ENCODE peak calls at places on chromosome 22, in seven cellular contexts. G, J, R, X, H, P and D are unnamed samples.

GRCh38 chr22:24763872-24764485 is 10.5 kb downstream of the PIWIL3 start:
- DNase-seq in G (no peak), J (no peak), R (no peak), X (no peak), H (no peak), P (no peak), D (no peak)

GRCh38 chr22:38973289-38974169 is 8.6 kb upstream of the APOBEC3B start:
- DNase-seq in G (no peak), J (no peak), R (peak), X (peak), H (no peak), P (no peak), D (peak)

GRCh38 chr22:27507066-27507715 is 294.4 kb downstream of the MN1 start:
- DNase-seq in G (no peak), J (no peak), R (no peak), X (no peak), H (no peak), P (no peak), D (no peak)

GRCh38 chr22:39938509-39938908 is 21.7 kb upstream of the TMA7B start:
- DNase-seq in G (no peak), J (no peak), R (no peak), X (no peak), H (no peak), P (no peak), D (no peak)

GRCh38 chr22:40394607-40395006 is 24.2 kb downstream of the SGSM3 start:
- DNase-seq in G (no peak), J (no peak), R (no peak), X (no peak), H (no peak), P (no peak), D (no peak)

GRCh38 chr22:47175151-47175760 is 412.8 kb downstream of the TBC1D22A start:
- DNase-seq in G (peak), J (peak), R (no peak), X (no peak), H (no peak), P (no peak), D (no peak)

GRCh38 chr22:48717076-48717810 is 1110.4 kb downstream of the BRD1 start:
- DNase-seq in G (no peak), J (peak), R (no peak), X (no peak), H (no peak), P (no peak), D (no peak)

GRCh38 chr22:46993626-46994025 is 231.2 kb downstream of the TBC1D22A start:
- DNase-seq in G (no peak), J (no peak), R (no peak), X (peak), H (no peak), P (no peak), D (no peak)

GRCh38 chr22:42714768-42715430 is 5.8 kb downstream of the A4GALT start:
- DNase-seq in G (no peak), J (no peak), R (no peak), X (no peak), H (no peak), P (no peak), D (no peak)

GRCh38 chr22:49624421-49625177 is 203.1 kb downstream of the BRD1 start:
- DNase-seq in G (no peak), J (peak), R (no peak), X (no peak), H (no peak), P (no peak), D (no peak)

GRCh38 chr22:49737101-49737551 is 90.5 kb downstream of the BRD1 start:
- DNase-seq in G (no peak), J (no peak), R (no peak), X (no peak), H (no peak), P (no peak), D (peak)

GRCh38 chr22:20530368-20531153 is 23.2 kb downstream of the MED15 start:
- DNase-seq in G (no peak), J (peak), R (no peak), X (no peak), H (peak), P (peak), D (no peak)

GRCh38 chr22:32880906-32881596 is 79.5 kb downstream of the TIMP3 start:
- DNase-seq in G (no peak), J (peak), R (peak), X (no peak), H (no peak), P (no peak), D (peak)

GRCh38 chr22:45226681-45227186 is 14.0 kb downstream of the KIAA0930 start:
- DNase-seq in G (no peak), J (no peak), R (peak), X (no peak), H (no peak), P (no peak), D (no peak)

GRCh38 chr22:22681221-22681739 is 36.9 kb downstream of the GGTLC2 start:
- DNase-seq in G (no peak), J (no peak), R (no peak), X (no peak), H (no peak), P (no peak), D (no peak)

GRCh38 chr22:32996702-32997101 is 61.5 kb downstream of the SYN3 start:
- DNase-seq in G (peak), J (no peak), R (no peak), X (peak), H (peak), P (peak), D (peak)

GRCh38 chr22:30649430-30650007 is 13.9 kb downstream of the SLC35E4 start:
- DNase-seq in G (no peak), J (peak), R (peak), X (no peak), H (peak), P (no peak), D (no peak)

GRCh38 chr22:31676700-31677099 is 14.7 kb upstream of the PISD start:
- DNase-seq in G (peak), J (peak), R (peak), X (peak), H (no peak), P (peak), D (peak)

DNA sequence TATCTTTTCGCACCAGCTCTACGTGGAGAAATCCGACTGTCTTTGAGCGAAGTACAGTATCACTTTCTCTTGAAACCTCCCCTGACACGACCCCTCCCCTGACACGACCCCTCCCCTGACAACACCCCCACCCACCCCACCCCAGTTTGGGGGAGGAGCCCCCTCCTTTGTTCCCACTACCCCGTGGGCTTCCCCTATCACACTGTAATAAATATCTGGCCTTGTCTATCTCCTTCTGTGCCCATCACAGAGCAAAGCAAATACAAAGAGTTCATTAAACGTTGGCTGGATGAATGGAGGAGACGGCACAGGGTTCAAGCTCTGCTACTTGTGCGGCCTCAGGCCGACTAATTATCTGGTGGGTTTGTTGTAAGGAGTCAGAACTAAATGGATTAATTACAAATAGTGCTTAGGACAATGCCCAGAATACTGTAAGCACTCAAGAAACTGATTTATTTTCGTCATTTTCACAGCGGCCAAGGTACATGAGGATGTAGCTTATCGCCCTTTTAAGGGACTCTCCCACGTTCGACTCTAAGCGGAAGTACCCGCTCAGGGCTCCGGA is 640 bp upstream of the GGA1 start:
- DNase-seq in G (no peak), J (no peak), R (no peak), X (no peak), H (no peak), P (no peak), D (no peak)
- TF ChIP-seq POLR2A in G (no peak), J (no peak), R (no peak), X (no peak), H (no peak), P (no peak), D (no peak)

GRCh38 chr22:28801845-28802594 is 1.7 kb upstream of the XBP1 start:
- DNase-seq in G (no peak), J (no peak), R (peak), X (no peak), H (no peak), P (no peak), D (no peak)

GRCh38 chr22:28800308-28801041 is at the start of gene XBP1:
- DNase-seq in G (peak), J (peak), R (peak), X (peak), H (peak), P (peak), D (peak)

GRCh38 chr22:28798810-28799124 is 1.6 kb downstream of the XBP1 start:
- DNase-seq in G (no peak), J (no peak), R (no peak), X (no peak), H (no peak), P (no peak), D (no peak)

GRCh38 chr22:28799834-28800307 is 498 bp downstream of the XBP1 start:
- DNase-seq in G (peak), J (peak), R (peak), X (no peak), H (peak), P (peak), D (no peak)

DNA sequence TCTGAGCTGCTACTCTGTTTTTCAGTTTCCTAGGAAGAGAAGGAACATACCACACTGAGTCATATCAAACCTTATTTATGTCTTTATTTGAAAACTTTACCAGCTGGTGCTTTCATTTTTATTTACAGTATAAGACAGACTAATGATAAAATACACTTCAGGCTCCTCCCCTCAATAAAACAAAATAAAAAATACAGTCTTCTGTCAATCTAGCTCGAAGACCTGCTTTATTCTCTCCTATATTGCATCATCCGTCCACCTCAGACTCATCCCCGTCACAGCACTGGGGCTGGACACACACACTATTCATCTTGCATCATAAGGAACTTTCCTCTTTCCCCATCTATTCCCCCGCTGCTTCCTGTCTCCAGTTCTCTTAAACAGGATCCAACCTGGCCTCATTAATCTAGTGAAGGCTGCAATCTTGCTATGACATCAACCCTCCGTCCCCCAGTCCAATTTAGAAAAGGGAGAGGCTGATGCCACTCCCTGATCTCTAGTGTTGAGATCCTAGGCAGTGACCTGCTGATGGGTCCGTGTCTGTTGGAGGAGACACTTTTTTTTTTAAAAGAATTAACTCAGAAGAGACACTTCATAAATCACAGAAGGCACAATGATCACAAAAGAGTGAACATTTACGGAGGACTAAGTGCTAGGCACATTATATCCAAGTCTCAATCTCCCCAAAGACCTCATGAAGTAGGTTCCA is 1.1 kb downstream of the XBP1 start:
- DNase-seq in G (peak), J (no peak), R (peak), X (peak), H (peak), P (peak), D (peak)
- TF ChIP-seq POLR2A in G (peak), J (peak), R (no peak), X (peak), H (no peak), P (peak), D (peak)

GRCh38 chr22:21682385-21683175 is 16.8 kb downstream of the PPIL2 start:
- DNase-seq in G (no peak), J (no peak), R (no peak), X (no peak), H (no peak), P (no peak), D (no peak)

GRCh38 chr22:21681566-21682370 is 16.0 kb downstream of the PPIL2 start:
- DNase-seq in G (no peak), J (no peak), R (no peak), X (no peak), H (no peak), P (no peak), D (no peak)

GRCh38 chr22:21683401-21683811 is 17.6 kb downstream of the PPIL2 start:
- DNase-seq in G (no peak), J (no peak), R (no peak), X (no peak), H (no peak), P (no peak), D (no peak)

GRCh38 chr22:21679383-21679782 is 13.6 kb downstream of the PPIL2 start:
- DNase-seq in G (no peak), J (no peak), R (no peak), X (no peak), H (no peak), P (no peak), D (no peak)

GRCh38 chr22:21680830-21681565 is 15.2 kb downstream of the PPIL2 start:
- DNase-seq in G (no peak), J (no peak), R (no peak), X (no peak), H (no peak), P (no peak), D (no peak)
- TF ChIP-seq POLR2A in G (no peak), J (no peak), R (no peak), X (no peak), H (no peak), P (no peak), D (no peak)

DNA sequence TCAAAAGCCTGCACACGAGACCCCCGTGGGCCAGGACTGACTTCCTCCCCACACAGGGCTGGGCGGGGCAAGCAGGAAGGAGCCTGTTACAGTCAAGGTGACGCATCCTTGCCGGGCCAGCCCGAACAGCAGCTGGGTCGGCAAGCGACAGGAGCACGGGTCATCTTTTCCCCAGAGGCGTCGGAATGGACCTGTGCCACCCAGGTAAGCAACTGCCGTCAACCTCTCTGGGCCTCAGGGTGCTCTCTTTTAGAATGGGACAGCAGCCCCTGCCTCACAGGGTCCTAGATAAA is at the start of gene CYTH4:
- DNase-seq in G (no peak), J (peak), R (peak), X (no peak), H (peak), P (no peak), D (no peak)
- TF ChIP-seq POLR2A in G (no peak), J (peak), R (no peak), X (no peak), H (no peak), P (no peak), D (no peak)

GRCh38 chr22:41418717-41419116 is 27.9 kb downstream of the TOB2 start:
- DNase-seq in G (no peak), J (no peak), R (no peak), X (no peak), H (no peak), P (no peak), D (no peak)

GRCh38 chr22:41415554-41415953 is 31.0 kb downstream of the TOB2 start:
- DNase-seq in G (no peak), J (no peak), R (no peak), X (no peak), H (no peak), P (no peak), D (no peak)

GRCh38 chr22:41417622-41418390 is 28.8 kb downstream of the TOB2 start:
- DNase-seq in G (peak), J (peak), R (no peak), X (peak), H (no peak), P (peak), D (no peak)
- TF ChIP-seq POLR2A in G (no peak), J (peak), R (no peak), X (peak), H (no peak), P (peak), D (no peak)

DNA sequence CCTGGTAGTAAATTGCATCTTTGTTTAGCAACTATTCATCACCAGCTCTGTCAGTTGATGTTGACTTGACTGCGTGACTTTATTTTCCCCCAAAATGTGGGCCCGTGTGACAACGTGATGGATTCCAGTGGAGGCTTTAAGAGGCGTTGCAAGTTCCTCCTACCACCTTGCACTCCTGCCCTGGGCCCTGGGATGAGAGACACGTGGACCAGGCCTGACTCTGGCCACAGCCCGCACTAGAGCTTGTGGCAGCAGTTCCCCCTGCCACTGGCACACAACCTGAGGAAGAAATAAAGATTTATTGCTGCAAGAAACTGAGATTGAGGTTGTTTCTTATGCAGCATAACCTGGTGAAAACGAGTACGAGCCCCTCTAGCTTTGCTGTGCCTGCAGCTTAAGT is 31.9 kb downstream of the RASD2 start:
- DNase-seq in G (no peak), J (no peak), R (no peak), X (no peak), H (no peak), P (no peak), D (no peak)
- TF ChIP-seq POLR2A in G (no peak), J (no peak), R (no peak), X (no peak), H (no peak), P (no peak), D (no peak)

DNA sequence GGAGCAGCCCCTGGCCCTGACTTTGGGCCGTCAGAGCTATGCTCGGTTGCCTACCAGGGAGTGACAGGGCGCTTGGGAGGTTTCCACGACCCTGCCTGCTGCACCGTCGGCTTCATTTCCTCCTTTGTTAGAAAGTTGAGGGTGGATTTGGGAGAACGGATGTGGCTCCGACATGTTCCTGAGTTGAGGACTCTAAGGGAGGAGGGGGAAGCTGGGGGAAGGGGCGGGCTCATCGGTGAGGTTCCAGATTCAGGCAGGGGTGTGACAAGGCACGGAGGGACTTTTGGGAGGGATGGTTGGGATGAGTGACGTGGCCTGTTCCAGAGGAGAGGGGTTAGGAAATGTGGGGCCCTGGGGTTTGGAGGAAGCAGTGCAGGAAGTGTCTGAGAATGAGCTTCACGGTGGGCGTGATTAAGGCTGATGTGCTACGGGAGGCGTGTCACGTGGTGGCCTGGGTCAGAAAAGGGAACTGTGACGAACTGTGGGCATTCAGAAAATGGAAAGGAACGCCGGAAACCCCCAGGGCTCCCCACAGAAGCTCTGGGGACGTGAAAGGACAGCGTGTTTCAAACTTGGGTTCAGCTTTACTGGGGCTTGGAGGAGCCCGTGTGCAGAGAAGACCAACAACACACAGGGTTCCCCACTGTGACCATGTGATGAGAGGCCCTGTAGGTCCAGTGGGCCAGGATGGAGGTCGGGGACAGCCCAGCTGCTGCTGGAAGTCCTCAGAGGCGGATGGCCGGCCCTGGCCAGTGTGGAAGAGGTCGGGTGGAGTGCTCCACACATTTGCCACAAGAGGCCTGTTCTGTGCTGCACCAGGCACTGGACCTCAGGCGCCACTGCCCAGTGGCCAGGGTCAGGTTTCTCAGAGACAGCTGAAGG is 2.8 kb downstream of the PARVB start:
- DNase-seq in G (peak), J (peak), R (peak), X (peak), H (no peak), P (peak), D (peak)
- TF ChIP-seq POLR2A in G (no peak), J (no peak), R (peak), X (no peak), H (no peak), P (peak), D (no peak)